ENCODE peak calls at places on chromosomes 6 and 20, in seven cellular contexts. U is upper lobe of left lung, M is astrocyte of the spinal cord, V is AG04449, L is choroid plexus epithelial cell, A is fibroblast of lung, Y is HFF-Myc. T is an unnamed sample.

GRCh38 chr6:140105857-140106256 is 731.4 kb upstream of the CITED2 start:
- DNase-seq in U (no peak), M (peak; percentile 27), V (no peak), L (peak; percentile 51), A (peak; percentile 17), Y (no peak), T (no peak)

GRCh38 chr6:18997375-18997826 is 610.3 kb downstream of the RNF144B start:
- DNase-seq in U (no peak), M (peak; percentile 64), V (no peak), L (peak; percentile 80), A (peak; percentile 65), Y (peak; percentile 0), T (no peak)

GRCh38 chr6:103672169-103672568 is 1187.5 kb downstream of the HACE1 start:
- DNase-seq in U (no peak), M (peak; percentile 45), V (no peak), L (peak; percentile 27), A (no peak), Y (no peak), T (no peak)

GRCh38 chr6:151413372-151414145 is 22.2 kb upstream of the ZBTB2 start:
- DNase-seq in U (no peak), M (no peak), V (no peak), L (no peak), A (no peak), Y (no peak), T (no peak)

GRCh38 chr6:32685603-32686002 is 19.1 kb upstream of the HLA-DQB1 start:
- DNase-seq in U (no peak), M (no peak), V (no peak), L (peak; percentile 63), A (no peak), Y (no peak), T (no peak)

GRCh38 chr6:52640170-52640569 is 30.7 kb upstream of the TMEM14A start:
- DNase-seq in U (no peak), M (peak; percentile 62), V (no peak), L (peak; percentile 56), A (peak; percentile 64), Y (no peak), T (no peak)

GRCh38 chr6:87702589-87702945 is 534 bp upstream of the AKIRIN2 start:
- DNase-seq in U (no peak), M (no peak), V (no peak), L (peak; percentile 84), A (no peak), Y (no peak), T (no peak)

GRCh38 chr20:64188682-64189529 is 24.7 kb downstream of the MYT1 start:
- DNase-seq in U (no peak), M (peak; percentile 36), V (no peak), L (peak; percentile 34), A (peak; percentile 20), Y (no peak), T (no peak)

GRCh38 chr6:131914234-131914633 is 36.9 kb downstream of the CCN2 start:
- DNase-seq in U (no peak), M (no peak), V (no peak), L (no peak), A (peak; percentile 45), Y (no peak), T (no peak)

GRCh38 chr6:28947831-28948270 is 24.1 kb upstream of the TRIM27 start:
- DNase-seq in U (no peak), M (no peak), V (no peak), L (no peak), A (no peak), Y (no peak), T (no peak)

GRCh38 chr6:142407685-142408273 is 106.0 kb downstream of the ADGRG6 start:
- DNase-seq in U (no peak), M (no peak), V (no peak), L (no peak), A (no peak), Y (no peak), T (no peak)

GRCh38 chr6:5302220-5302946 is 41.1 kb downstream of the FARS2 start:
- DNase-seq in U (no peak), M (peak; percentile 26), V (no peak), L (peak; percentile 41), A (no peak), Y (no peak), T (no peak)

GRCh38 chr6:33114428-33114827 is 38.6 kb downstream of the HLA-DPB1 start:
- DNase-seq in U (no peak), M (no peak), V (no peak), L (no peak), A (no peak), Y (no peak), T (no peak)

GRCh38 chr20:63216041-63216848 is at the start of gene YTHDF1:
- DNase-seq in U (peak; percentile 99), M (peak; percentile 94), V (peak; percentile 29), L (peak; percentile 93), A (peak; percentile 92), Y (peak; percentile 78), T (peak; percentile 74)

GRCh38 chr6:43092635-43093034 is 16.5 kb downstream of the PTK7 start:
- DNase-seq in U (no peak), M (no peak), V (no peak), L (no peak), A (no peak), Y (no peak), T (no peak)

GRCh38 chr6:43091020-43091419 is 14.9 kb downstream of the PTK7 start:
- DNase-seq in U (no peak), M (no peak), V (no peak), L (no peak), A (no peak), Y (no peak), T (no peak)

GRCh38 chr6:43091592-43091991 is 15.5 kb downstream of the PTK7 start:
- DNase-seq in U (no peak), M (no peak), V (no peak), L (no peak), A (no peak), Y (no peak), T (no peak)

GRCh38 chr6:43095939-43096338 is 19.8 kb downstream of the PTK7 start:
- DNase-seq in U (no peak), M (no peak), V (no peak), L (no peak), A (no peak), Y (no peak), T (no peak)

DNA sequence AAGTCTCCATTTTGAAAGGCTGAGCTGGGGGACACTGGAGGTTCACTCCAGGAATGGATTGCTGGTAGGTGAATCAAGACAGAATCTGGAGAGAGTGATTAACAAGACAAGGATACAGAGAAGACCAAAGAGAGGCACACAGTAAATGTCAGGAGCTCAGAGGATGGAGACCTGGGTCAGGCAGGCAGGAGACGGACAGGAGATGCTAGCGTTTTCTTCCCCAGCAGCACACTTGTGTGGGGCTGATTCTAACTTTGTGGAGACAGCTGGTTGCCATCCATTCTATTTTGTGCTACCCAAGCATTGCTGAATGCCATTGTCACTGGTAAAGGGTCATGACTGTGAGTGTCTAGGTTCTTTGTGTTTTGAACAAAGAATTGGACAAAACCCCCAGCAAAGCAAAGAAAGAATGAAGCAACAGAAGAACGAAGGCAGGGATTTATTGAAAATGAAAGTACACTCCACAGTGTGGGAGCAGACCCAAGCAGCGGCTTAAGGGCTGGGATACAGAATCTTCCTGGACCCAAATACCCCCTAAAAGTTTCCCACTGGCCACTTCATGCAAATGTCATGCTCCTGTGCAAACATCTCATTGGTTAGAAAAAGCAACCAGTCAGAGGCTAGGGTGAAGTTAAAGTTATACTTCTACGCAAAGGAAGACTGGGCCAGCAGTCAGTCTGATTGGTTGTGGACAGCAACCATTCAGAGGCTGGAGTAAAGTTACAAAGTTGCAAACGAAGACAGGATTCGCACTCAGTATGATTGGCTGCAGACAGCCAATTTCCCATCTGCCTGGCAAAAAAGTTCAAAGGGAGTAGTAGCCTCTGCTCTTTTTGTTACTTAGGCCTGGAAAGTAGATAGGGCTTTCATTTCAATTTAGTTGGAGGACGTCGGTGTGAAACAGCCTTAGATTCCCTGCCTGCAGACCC is 17.5 kb downstream of the PTK7 start:
- DNase-seq in U (no peak), M (peak; percentile 82), V (no peak), L (peak; percentile 60), A (peak; percentile 69), Y (peak; percentile 61), T (no peak)
- H3K4me3 ChIP-seq in U (peak overlapping the region; percentile 42), M (peak overlapping the region; percentile 27), V (peak overlapping the region; percentile 42), L (no peak overlapping the region), A (peak overlapping the region; percentile 6), Y (peak overlapping the region; percentile 26), T (peak overlapping the region; percentile 40)

DNA sequence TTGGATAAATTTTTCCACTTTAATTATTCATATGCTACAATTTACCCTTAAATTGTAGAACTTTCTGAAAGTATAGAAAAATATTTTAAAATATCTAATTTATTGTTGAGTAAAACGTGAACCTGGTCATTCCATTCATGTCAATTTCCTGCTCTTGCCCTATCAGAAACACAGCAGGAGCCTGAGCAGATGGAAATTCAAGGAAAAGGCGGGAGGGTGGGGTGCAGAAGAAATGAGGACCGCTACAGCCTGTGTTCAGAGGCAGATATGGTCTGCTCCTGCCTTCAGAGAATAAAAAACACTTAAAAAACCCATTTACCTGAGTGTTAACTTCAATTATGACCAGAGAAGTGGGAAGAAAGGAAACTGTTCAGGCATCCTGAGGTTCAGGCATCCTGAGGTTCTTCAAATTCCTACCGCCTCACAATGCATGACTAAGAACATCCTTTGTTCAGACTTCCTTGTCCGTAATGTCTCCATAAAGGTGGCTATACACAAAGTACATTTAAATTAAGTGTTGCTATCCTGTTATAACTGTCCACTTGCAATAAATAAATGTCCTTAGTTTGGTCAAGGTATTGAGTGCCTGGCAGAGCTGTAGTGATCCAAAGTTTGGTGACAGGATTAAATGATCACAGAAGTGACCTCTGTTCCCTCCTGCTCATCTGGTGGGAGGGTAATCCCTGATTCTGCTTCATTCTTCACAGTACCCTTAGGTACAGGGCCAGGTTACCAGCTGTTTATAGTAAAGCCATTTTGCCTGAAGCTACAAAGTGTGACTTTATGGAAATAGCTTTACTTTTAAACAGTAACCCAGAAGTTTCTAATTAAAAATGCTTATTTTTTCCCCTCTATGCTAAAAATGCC is 109.1 kb downstream of the MAN1A1 start:
- DNase-seq in U (no peak), M (peak; percentile 22), V (no peak), L (peak; percentile 8), A (no peak), Y (no peak), T (no peak)
- H3K4me3 ChIP-seq in U (no peak overlapping the region), M (no peak overlapping the region), V (no peak overlapping the region), L (no peak overlapping the region), A (no peak overlapping the region), Y (no peak overlapping the region), T (no peak overlapping the region)

DNA sequence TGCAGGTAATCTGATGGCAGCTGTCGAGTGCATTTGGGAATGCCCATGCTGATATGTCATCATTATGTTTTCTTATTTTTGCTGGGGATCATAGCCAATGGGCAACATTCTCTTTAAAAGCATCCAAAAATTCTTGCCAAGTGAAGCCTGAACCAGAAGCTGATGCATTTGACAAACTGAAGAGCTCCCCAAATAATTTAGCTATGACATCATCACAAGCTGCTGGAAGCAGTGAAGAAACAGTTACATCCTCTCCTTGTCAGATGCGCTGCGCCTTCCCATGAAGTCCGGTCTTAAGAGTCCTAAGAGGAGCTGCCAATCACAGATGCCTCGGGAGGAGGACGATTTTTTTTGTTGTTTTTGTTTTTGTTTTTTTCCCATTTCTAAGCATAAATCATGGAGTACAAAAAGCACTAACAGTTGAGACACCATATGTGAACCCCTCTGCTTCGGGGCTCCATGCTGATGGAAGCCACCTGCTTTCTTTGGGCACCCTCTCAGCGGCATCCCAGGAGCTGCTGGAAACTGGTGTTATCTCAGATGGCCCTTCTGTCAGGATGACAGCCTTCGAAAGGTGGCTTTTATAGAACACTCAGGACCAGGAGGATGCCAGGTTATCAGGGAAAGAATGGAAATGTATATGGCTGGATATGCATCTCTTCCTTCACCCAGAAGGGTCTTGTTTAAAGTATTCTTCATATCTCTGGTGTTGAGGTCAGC is 56.1 kb upstream of the FOXQ1 start:
- DNase-seq in U (no peak), M (no peak), V (no peak), L (peak; percentile 28), A (peak; percentile 72), Y (no peak), T (no peak)
- H3K4me3 ChIP-seq in U (no peak overlapping the region), M (no peak overlapping the region), V (no peak overlapping the region), L (no peak overlapping the region), A (no peak overlapping the region), Y (no peak overlapping the region), T (no peak overlapping the region)

GRCh38 chr6:136773473-136773796 is 18.8 kb downstream of the MAP3K5 start:
- DNase-seq in U (no peak), M (no peak), V (no peak), L (no peak), A (no peak), Y (no peak), T (no peak)
- H3K4me3 ChIP-seq in U (no peak overlapping the region), M (no peak overlapping the region), V (no peak overlapping the region), L (no peak overlapping the region), A (no peak overlapping the region), Y (no peak overlapping the region), T (no peak overlapping the region)